ENCODE peak calls at places on chromosome 13, in four cellular contexts. R is T-helper 9 cell; H is CD8-positive, alpha-beta T cell; Z is mammary epithelial cell. I is an unnamed sample.

GRCh38 chr13:109743706-109744453 is 42.5 kb downstream of the IRS2 start:
- DNase-seq in R (no peak), H (peak; percentile 28), Z (peak; percentile 91), I (no peak)

GRCh38 chr13:49690133-49690989 is 925 bp downstream of the EBPL start:
- DNase-seq in R (no peak), H (no peak), Z (peak; percentile 33), I (no peak)

GRCh38 chr13:83214452-83214851 is 667.8 kb downstream of the SLITRK1 start:
- DNase-seq in R (no peak), H (no peak), Z (no peak), I (no peak)

GRCh38 chr13:112245179-112245724 is 130.9 kb upstream of the SPACA7 start:
- DNase-seq in R (no peak), H (no peak), Z (no peak), I (no peak)

GRCh38 chr13:110387451-110388140 is 80.5 kb downstream of the COL4A2 start:
- DNase-seq in R (no peak), H (no peak), Z (peak; percentile 53), I (no peak)

GRCh38 chr13:73303858-73304257 is 245.1 kb downstream of the KLF5 start:
- DNase-seq in R (no peak), H (no peak), Z (peak; percentile 92), I (no peak)

GRCh38 chr13:99796175-99796819 is 175.3 kb downstream of the ZIC5 start:
- DNase-seq in R (no peak), H (no peak), Z (peak; percentile 32), I (no peak)

GRCh38 chr13:42859760-42860159 is 78.4 kb downstream of the FAM216B start:
- DNase-seq in R (no peak), H (no peak), Z (no peak), I (no peak)

GRCh38 chr13:31733066-31733465 is 6.3 kb upstream of the RXFP2 start:
- DNase-seq in R (no peak), H (no peak), Z (no peak), I (no peak)

I was measured in T-helper 1 cell.